ENCODE peak calls at places on chromosomes 2 and 18, in eight cellular contexts. One of them, this sample, is unnamed.

GRCh38 chr2:20015482-20016083 is 3.1 kb upstream of the MATN3 start:
- ATAC-seq in right lobe of liver: peak; percentile 78
- ATAC-seq in heart left ventricle: peak; percentile 40
- ATAC-seq in gastrocnemius medialis: peak; percentile 45
- ATAC-seq in A549: peak; percentile 42
- ATAC-seq in body of pancreas: peak; percentile 51
- ATAC-seq in HepG2: no peak
- ATAC-seq in IMR-90: peak; percentile 27
- ATAC-seq in this sample: peak; percentile 32

GRCh38 chr2:170005702-170006101 is 172.2 kb upstream of the MYO3B start:
- ATAC-seq in HepG2: peak; percentile 65
- ATAC-seq in body of pancreas: no peak
- ATAC-seq in IMR-90: no peak
- ATAC-seq in heart left ventricle: peak; percentile 33
- ATAC-seq in right lobe of liver: peak; percentile 28
- ATAC-seq in gastrocnemius medialis: no peak
- ATAC-seq in A549: peak; percentile 74
- ATAC-seq in this sample: no peak

GRCh38 chr2:733495-733894 is 56.3 kb upstream of the TMEM18 start:
- ATAC-seq in HepG2: peak; percentile 58
- ATAC-seq in IMR-90: no peak
- ATAC-seq in heart left ventricle: no peak
- ATAC-seq in A549: peak; percentile 54
- ATAC-seq in gastrocnemius medialis: no peak
- ATAC-seq in body of pancreas: no peak
- ATAC-seq in right lobe of liver: no peak
- ATAC-seq in this sample: no peak

GRCh38 chr18:79567481-79568147 is 112.0 kb upstream of the CTDP1 start:
- ATAC-seq in IMR-90: peak; percentile 94
- ATAC-seq in heart left ventricle: peak; percentile 86
- ATAC-seq in HepG2: no peak
- ATAC-seq in A549: no peak
- ATAC-seq in gastrocnemius medialis: peak; percentile 33
- ATAC-seq in body of pancreas: peak; percentile 38
- ATAC-seq in right lobe of liver: no peak
- ATAC-seq in this sample: peak; percentile 75

GRCh38 chr18:49225160-49225559 is 235.3 kb downstream of the DYM start:
- ATAC-seq in IMR-90: peak; percentile 64
- ATAC-seq in heart left ventricle: no peak
- ATAC-seq in body of pancreas: no peak
- ATAC-seq in right lobe of liver: no peak
- ATAC-seq in A549: no peak
- ATAC-seq in gastrocnemius medialis: no peak
- ATAC-seq in HepG2: no peak
- ATAC-seq in this sample: peak; percentile 50

GRCh38 chr2:170554278-170554955 is 160.7 kb upstream of the SP5 start:
- ATAC-seq in gastrocnemius medialis: peak; percentile 39
- ATAC-seq in heart left ventricle: peak; percentile 51
- ATAC-seq in A549: no peak
- ATAC-seq in body of pancreas: peak; percentile 24
- ATAC-seq in HepG2: no peak
- ATAC-seq in right lobe of liver: peak; percentile 95
- ATAC-seq in IMR-90: no peak
- ATAC-seq in this sample: peak; percentile 36

GRCh38 chr18:51716277-51716676 is 518.8 kb upstream of the MEX3C start:
- ATAC-seq in body of pancreas: no peak
- ATAC-seq in HepG2: no peak
- ATAC-seq in A549: no peak
- ATAC-seq in right lobe of liver: no peak
- ATAC-seq in IMR-90: no peak
- ATAC-seq in heart left ventricle: no peak
- ATAC-seq in gastrocnemius medialis: no peak
- ATAC-seq in this sample: no peak

GRCh38 chr2:192574552-192574951 is 379.8 kb upstream of the TMEFF2 start:
- ATAC-seq in A549: no peak
- ATAC-seq in heart left ventricle: no peak
- ATAC-seq in IMR-90: no peak
- ATAC-seq in right lobe of liver: no peak
- ATAC-seq in body of pancreas: no peak
- ATAC-seq in gastrocnemius medialis: no peak
- ATAC-seq in HepG2: no peak
- ATAC-seq in this sample: no peak

GRCh38 chr18:45352874-45353273 is 262.4 kb upstream of the SLC14A2 start:
- ATAC-seq in gastrocnemius medialis: no peak
- ATAC-seq in IMR-90: no peak
- ATAC-seq in heart left ventricle: no peak
- ATAC-seq in A549: no peak
- ATAC-seq in right lobe of liver: no peak
- ATAC-seq in body of pancreas: no peak
- ATAC-seq in HepG2: no peak
- ATAC-seq in this sample: no peak

GRCh38 chr2:109468893-109469292 is 144.9 kb downstream of the SEPTIN10 start:
- ATAC-seq in gastrocnemius medialis: peak; percentile 68
- ATAC-seq in HepG2: no peak
- ATAC-seq in heart left ventricle: peak; percentile 36
- ATAC-seq in body of pancreas: no peak
- ATAC-seq in A549: no peak
- ATAC-seq in IMR-90: no peak
- ATAC-seq in right lobe of liver: no peak
- ATAC-seq in this sample: no peak

GRCh38 chr18:68676913-68677312 is 38.0 kb downstream of the TMX3 start:
- ATAC-seq in heart left ventricle: no peak
- ATAC-seq in right lobe of liver: no peak
- ATAC-seq in HepG2: no peak
- ATAC-seq in gastrocnemius medialis: no peak
- ATAC-seq in A549: no peak
- ATAC-seq in IMR-90: peak; percentile 44
- ATAC-seq in body of pancreas: no peak
- ATAC-seq in this sample: no peak

GRCh38 chr2:240965296-240965904 is 33.0 kb upstream of the SNED1 start:
- ATAC-seq in IMR-90: no peak
- ATAC-seq in A549: peak; percentile 18
- ATAC-seq in body of pancreas: no peak
- ATAC-seq in heart left ventricle: peak; percentile 9
- ATAC-seq in right lobe of liver: peak; percentile 43
- ATAC-seq in HepG2: no peak
- ATAC-seq in gastrocnemius medialis: no peak
- ATAC-seq in this sample: no peak

GRCh38 chr2:112880696-112881095 is 30.3 kb upstream of the IL37 start:
- ATAC-seq in heart left ventricle: no peak
- ATAC-seq in HepG2: no peak
- ATAC-seq in body of pancreas: no peak
- ATAC-seq in right lobe of liver: no peak
- ATAC-seq in A549: no peak
- ATAC-seq in IMR-90: no peak
- ATAC-seq in gastrocnemius medialis: no peak
- ATAC-seq in this sample: no peak

GRCh38 chr18:79343567-79344207 is 52.0 kb upstream of the NFATC1 start:
- ATAC-seq in body of pancreas: peak; percentile 71
- ATAC-seq in HepG2: peak; percentile 76
- ATAC-seq in IMR-90: no peak
- ATAC-seq in gastrocnemius medialis: no peak
- ATAC-seq in right lobe of liver: peak; percentile 68
- ATAC-seq in A549: peak; percentile 93
- ATAC-seq in heart left ventricle: no peak
- ATAC-seq in this sample: no peak

GRCh38 chr2:113278073-113278811 is 479 bp downstream of the PAX8 start:
- ATAC-seq in A549: no peak
- ATAC-seq in IMR-90: no peak
- ATAC-seq in body of pancreas: no peak
- ATAC-seq in gastrocnemius medialis: no peak
- ATAC-seq in heart left ventricle: no peak
- ATAC-seq in HepG2: no peak
- ATAC-seq in right lobe of liver: no peak
- ATAC-seq in this sample: no peak

GRCh38 chr2:195732569-195732968 is 75.5 kb downstream of the SLC39A10 start:
- ATAC-seq in heart left ventricle: no peak
- ATAC-seq in IMR-90: peak; percentile 36
- ATAC-seq in body of pancreas: no peak
- ATAC-seq in gastrocnemius medialis: no peak
- ATAC-seq in A549: no peak
- ATAC-seq in right lobe of liver: no peak
- ATAC-seq in HepG2: no peak
- ATAC-seq in this sample: no peak

GRCh38 chr2:227853204-227853629 is 18.2 kb upstream of the DAW1 start:
- ATAC-seq in HepG2: no peak
- ATAC-seq in body of pancreas: peak; percentile 75
- ATAC-seq in right lobe of liver: no peak
- ATAC-seq in heart left ventricle: no peak
- ATAC-seq in A549: peak; percentile 53
- ATAC-seq in gastrocnemius medialis: no peak
- ATAC-seq in IMR-90: peak; percentile 24
- ATAC-seq in this sample: no peak

GRCh38 chr2:1736045-1736444 is 8.3 kb downstream of the PXDN start:
- ATAC-seq in heart left ventricle: no peak
- ATAC-seq in gastrocnemius medialis: no peak
- ATAC-seq in HepG2: no peak
- ATAC-seq in body of pancreas: no peak
- ATAC-seq in right lobe of liver: peak; percentile 70
- ATAC-seq in IMR-90: no peak
- ATAC-seq in A549: no peak
- ATAC-seq in this sample: no peak
- H3K4me3 ChIP-seq in heart left ventricle: no peak overlapping the region
- H3K4me3 ChIP-seq in gastrocnemius medialis: no peak overlapping the region
- H3K4me3 ChIP-seq in HepG2: no peak overlapping the region
- H3K4me3 ChIP-seq in body of pancreas: no peak overlapping the region
- H3K4me3 ChIP-seq in right lobe of liver: no peak overlapping the region
- H3K4me3 ChIP-seq in IMR-90: no peak overlapping the region
- H3K4me3 ChIP-seq in A549: no peak overlapping the region
- H3K4me3 ChIP-seq in this sample: no peak overlapping the region

DNA sequence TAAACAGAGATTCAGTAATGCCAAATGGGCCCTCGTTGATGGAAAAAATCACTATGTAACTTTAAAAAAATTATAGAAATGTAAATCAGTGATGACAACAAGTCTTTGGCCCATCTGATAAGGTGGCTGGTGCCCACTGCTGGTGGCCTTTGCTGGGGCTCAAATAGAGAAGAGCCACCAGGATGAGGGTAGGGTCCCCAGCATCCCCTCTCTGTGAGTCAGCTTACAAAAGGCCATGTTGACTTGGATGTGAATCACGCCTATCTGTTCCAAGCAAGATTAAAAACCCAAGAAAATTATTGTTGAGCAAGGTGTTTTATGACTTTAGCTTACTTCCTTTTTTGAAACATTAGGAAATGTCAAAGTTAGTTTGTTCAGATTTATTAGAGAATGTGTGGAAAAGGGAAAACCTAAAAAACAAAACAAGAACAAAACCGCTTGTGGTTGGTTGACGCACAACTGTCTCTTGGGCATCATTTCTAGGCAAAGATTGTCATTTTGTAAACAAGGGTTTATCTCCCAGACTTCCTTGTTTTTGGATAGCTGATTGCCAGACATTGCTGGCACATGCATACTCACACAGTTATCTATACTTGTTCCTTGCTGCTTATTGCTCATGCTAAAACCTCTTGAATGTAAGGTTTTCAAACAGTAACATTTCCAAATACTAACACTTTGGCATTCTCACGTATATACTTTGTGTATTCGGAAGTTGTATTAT is 53.7 kb upstream of the ZNF396 start:
- ATAC-seq in body of pancreas: no peak
- ATAC-seq in IMR-90: peak; percentile 40
- ATAC-seq in A549: no peak
- ATAC-seq in heart left ventricle: peak; percentile 29
- ATAC-seq in HepG2: no peak
- ATAC-seq in right lobe of liver: peak; percentile 12
- ATAC-seq in gastrocnemius medialis: no peak
- ATAC-seq in this sample: no peak
- TF ChIP-seq POLR2A in body of pancreas: no peak
- TF ChIP-seq POLR2A in IMR-90: no peak
- TF ChIP-seq POLR2A in A549: no peak
- TF ChIP-seq POLR2A in heart left ventricle: no peak
- TF ChIP-seq POLR2A in HepG2: no peak
- TF ChIP-seq POLR2A in right lobe of liver: no peak
- TF ChIP-seq POLR2A in gastrocnemius medialis: no peak
- TF ChIP-seq POLR2A in this sample: no peak

DNA sequence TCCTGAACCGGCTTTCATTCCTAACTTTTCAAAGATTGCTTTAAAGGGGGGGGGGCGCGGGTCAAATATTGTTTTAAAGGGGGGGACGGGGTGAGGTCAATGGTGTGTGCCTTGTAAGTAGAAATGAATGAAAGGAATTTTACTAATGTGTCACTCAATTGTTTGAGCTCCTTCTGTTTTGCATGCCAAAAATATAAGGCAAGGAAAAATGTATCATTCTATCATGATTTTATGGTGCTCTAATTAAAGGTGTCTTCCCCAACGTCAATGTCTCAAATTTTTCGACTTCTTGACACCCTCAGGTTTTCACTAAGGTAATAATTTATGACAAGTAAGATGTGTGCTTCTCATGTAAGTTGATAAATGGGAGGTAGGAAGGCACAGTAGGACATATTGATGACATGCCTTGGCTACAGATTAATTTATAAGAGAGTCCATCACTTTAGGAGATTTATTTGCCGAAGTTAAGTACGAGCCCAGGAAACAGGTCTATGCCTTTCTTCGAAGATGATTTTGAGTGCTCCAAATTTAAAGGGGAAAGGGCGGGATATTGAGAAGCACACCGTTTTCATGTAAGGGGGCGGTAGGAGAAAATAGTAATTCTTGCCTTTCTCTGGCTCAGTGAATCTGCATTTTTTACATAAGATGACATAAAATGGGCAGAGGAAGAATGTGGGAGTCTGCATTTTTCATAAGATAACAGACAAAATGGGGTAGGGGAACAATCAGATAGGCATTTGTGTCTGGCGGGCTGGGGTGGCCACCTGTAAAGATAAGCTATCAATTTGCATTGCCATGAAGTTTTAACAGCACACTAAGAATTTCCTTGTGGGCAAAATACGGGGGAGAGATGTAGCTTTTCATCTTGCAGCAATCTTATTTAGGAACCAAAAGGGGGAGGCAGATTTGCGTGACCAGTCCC is 1.2 kb upstream of the TRAPPC8 start:
- ATAC-seq in body of pancreas: no peak
- ATAC-seq in right lobe of liver: no peak
- ATAC-seq in IMR-90: no peak
- ATAC-seq in HepG2: no peak
- ATAC-seq in heart left ventricle: no peak
- ATAC-seq in A549: no peak
- ATAC-seq in gastrocnemius medialis: no peak
- ATAC-seq in this sample: no peak
- H3K4me3 ChIP-seq in body of pancreas: peak overlapping the region; percentile 75
- H3K4me3 ChIP-seq in right lobe of liver: peak overlapping the region; percentile 82
- H3K4me3 ChIP-seq in IMR-90: peak overlapping the region; percentile 75
- H3K4me3 ChIP-seq in HepG2: peak overlapping the region; percentile 89
- H3K4me3 ChIP-seq in heart left ventricle: peak overlapping the region; percentile 85
- H3K4me3 ChIP-seq in A549: peak overlapping the region; percentile 59
- H3K4me3 ChIP-seq in gastrocnemius medialis: peak overlapping the region; percentile 69
- H3K4me3 ChIP-seq in this sample: peak overlapping the region; percentile 52

DNA sequence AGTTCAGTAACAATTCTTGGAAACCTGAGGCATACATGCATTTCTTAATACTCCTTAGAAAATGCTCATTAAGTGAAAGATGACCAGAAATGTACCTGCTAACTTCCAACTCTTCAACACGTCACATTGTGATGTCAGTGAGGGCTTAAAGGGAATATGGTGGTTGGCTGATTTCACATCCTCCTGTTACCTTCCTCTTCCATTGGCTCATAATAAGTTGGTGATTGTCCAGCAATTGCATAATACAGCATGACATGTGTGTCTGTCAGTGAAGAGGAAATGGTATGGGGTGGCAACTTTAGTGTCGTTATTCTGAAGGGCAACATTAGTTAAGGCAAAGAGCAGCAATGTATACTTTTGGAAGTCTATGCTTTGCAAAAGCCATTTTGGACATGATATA is 26.0 kb downstream of the PLEK start:
- ATAC-seq in heart left ventricle: peak; percentile 59
- ATAC-seq in A549: no peak
- ATAC-seq in HepG2: no peak
- ATAC-seq in IMR-90: no peak
- ATAC-seq in right lobe of liver: peak; percentile 44
- ATAC-seq in body of pancreas: no peak
- ATAC-seq in gastrocnemius medialis: no peak
- ATAC-seq in this sample: peak; percentile 31
- TF ChIP-seq POLR2A in heart left ventricle: no peak
- TF ChIP-seq POLR2A in A549: no peak
- TF ChIP-seq POLR2A in HepG2: no peak
- TF ChIP-seq POLR2A in IMR-90: no peak
- TF ChIP-seq POLR2A in right lobe of liver: no peak
- TF ChIP-seq POLR2A in body of pancreas: no peak
- TF ChIP-seq POLR2A in gastrocnemius medialis: no peak
- TF ChIP-seq POLR2A in this sample: no peak

This sample was measured in gastroesophageal sphincter.